ENCODE peak calls at places on chromosomes 6 and 20, in five cellular contexts. G, J, A, L and T are unnamed samples.

GRCh38 chr20:14599613-14600012 is 262.2 kb upstream of the FLRT3 start:
- DNase-seq in J (no peak), G (no peak), A (no peak), L (no peak), T (no peak)

GRCh38 chr6:96975848-96976247 is 51.3 kb downstream of the KLHL32 start:
- DNase-seq in J (no peak), A (no peak), G (no peak), L (no peak), T (no peak)

GRCh38 chr6:107690864-107691661 is 133.1 kb downstream of the SCML4 start:
- DNase-seq in L (no peak), A (no peak), G (no peak), J (peak), T (peak)

GRCh38 chr20:22507240-22507961 is 77.0 kb downstream of the FOXA2 start:
- DNase-seq in J (no peak), G (no peak), A (no peak), L (no peak), T (no peak)

GRCh38 chr20:35697696-35698297 is 1.4 kb downstream of the NFS1 start:
- DNase-seq in J (no peak), A (no peak), G (no peak), L (no peak), T (no peak)

GRCh38 chr6:160260283-160261119 is 1.9 kb upstream of the SLC22A2 start:
- DNase-seq in L (no peak), A (no peak), G (no peak), J (peak), T (no peak)

GRCh38 chr6:170460606-170461005 is 92.5 kb downstream of the PSMB1 start:
- DNase-seq in J (no peak), G (no peak), A (no peak), L (no peak), T (no peak)

GRCh38 chr6:55276745-55277627 is 50.3 kb upstream of the GFRAL start:
- DNase-seq in L (peak), G (no peak), A (no peak), J (peak), T (peak)

GRCh38 chr20:19073584-19074198 is 138.8 kb upstream of the SLC24A3 start:
- DNase-seq in J (no peak), L (peak), A (no peak), G (peak), T (no peak)

GRCh38 chr6:119483936-119484335 is 134.4 kb upstream of the MAN1A1 start:
- DNase-seq in G (no peak), L (no peak), J (no peak), A (no peak), T (no peak)

GRCh38 chr6:117605169-117605826 is 3.0 kb upstream of the GOPC start:
- DNase-seq in G (peak), J (peak), L (peak), A (no peak), T (peak)

GRCh38 chr6:170440437-170440836 is 112.7 kb downstream of the PSMB1 start:
- DNase-seq in J (no peak), G (no peak), L (no peak), A (no peak), T (no peak)

GRCh38 chr20:48864254-48864653 is 36.5 kb upstream of the PREX1 start:
- DNase-seq in A (no peak), L (no peak), G (no peak), J (no peak), T (no peak)

GRCh38 chr20:58494923-58495622 is 20.1 kb downstream of the APCDD1L start:
- DNase-seq in J (no peak), G (no peak), L (no peak), A (no peak), T (no peak)

GRCh38 chr6:110446405-110446804 is 30.0 kb downstream of the SLC22A16 start:
- DNase-seq in J (no peak), L (no peak), G (peak), A (no peak), T (no peak)

GRCh38 chr20:1894951-1895673 is at the start of gene SIRPA:
- DNase-seq in L (peak), G (no peak), J (peak), A (no peak), T (peak)

GRCh38 chr6:37244430-37245310 is 12.9 kb upstream of the TBC1D22B start:
- DNase-seq in G (peak), L (no peak), A (no peak), J (peak), T (peak)

GRCh38 chr6:134161036-134161435 is 108.6 kb upstream of the SLC2A12 start:
- DNase-seq in L (no peak), A (no peak), G (no peak), J (peak), T (no peak)

GRCh38 chr6:45563092-45563491 is 185.4 kb upstream of the SUPT3H start:
- DNase-seq in J (peak), G (no peak), A (no peak), L (no peak), T (no peak)

GRCh38 chr6:10451828-10452509 is 37.1 kb upstream of the TFAP2A start:
- DNase-seq in J (peak), G (no peak), A (no peak), L (no peak), T (no peak)

GRCh38 chr20:61279621-61280150 is 27.6 kb downstream of the CDH4 start:
- DNase-seq in L (no peak), J (no peak), A (no peak), G (no peak), T (no peak)

GRCh38 chr6:143805832-143806281 is 37.3 kb upstream of the LTV1 start:
- DNase-seq in A (no peak), L (no peak), J (peak), G (no peak), T (no peak)

GRCh38 chr6:134074151-134074712 is 21.8 kb upstream of the SLC2A12 start:
- DNase-seq in J (no peak), A (no peak), L (peak), G (peak), T (peak)